ENCODE peak calls at places on chromosomes 16 and 17, in five cellular contexts. One of them, this sample, is unnamed.

GRCh38 chr16:12553191-12553590 is 250.5 kb downstream of the CPPED1 start:
- DNase-seq in transverse colon: no peak
- DNase-seq in vagina: no peak
- DNase-seq in GM12878: no peak
- DNase-seq in endothelial cell of umbilical vein: no peak
- DNase-seq in this sample: no peak

GRCh38 chr17:64103751-64104364 is 26.1 kb downstream of the ERN1 start:
- DNase-seq in transverse colon: no peak
- DNase-seq in vagina: no peak
- DNase-seq in GM12878: peak
- DNase-seq in endothelial cell of umbilical vein: no peak
- DNase-seq in this sample: no peak

GRCh38 chr16:31200821-31201510 is 1.6 kb downstream of the PYCARD start:
- DNase-seq in transverse colon: no peak
- DNase-seq in vagina: no peak
- DNase-seq in GM12878: no peak
- DNase-seq in endothelial cell of umbilical vein: no peak
- DNase-seq in this sample: no peak

GRCh38 chr17:31492880-31493655 is 101.6 kb downstream of the RAB11FIP4 start:
- DNase-seq in transverse colon: peak
- DNase-seq in vagina: no peak
- DNase-seq in GM12878: peak
- DNase-seq in endothelial cell of umbilical vein: no peak
- DNase-seq in this sample: no peak

GRCh38 chr16:391885-392335 is 5.1 kb upstream of the NME4 start:
- DNase-seq in transverse colon: peak
- DNase-seq in vagina: no peak
- DNase-seq in GM12878: no peak
- DNase-seq in endothelial cell of umbilical vein: peak
- DNase-seq in this sample: no peak

GRCh38 chr17:43018008-43018853 is 4.0 kb downstream of the VAT1 start:
- DNase-seq in transverse colon: no peak
- DNase-seq in vagina: no peak
- DNase-seq in GM12878: no peak
- DNase-seq in endothelial cell of umbilical vein: no peak
- DNase-seq in this sample: no peak

GRCh38 chr16:66574081-66574480 is 5.2 kb upstream of the CMTM2 start:
- DNase-seq in transverse colon: no peak
- DNase-seq in vagina: no peak
- DNase-seq in GM12878: no peak
- DNase-seq in endothelial cell of umbilical vein: no peak
- DNase-seq in this sample: no peak

GRCh38 chr17:16287563-16288027 is 65.7 kb downstream of the CENPV start:
- DNase-seq in transverse colon: peak
- DNase-seq in vagina: no peak
- DNase-seq in GM12878: peak
- DNase-seq in endothelial cell of umbilical vein: peak
- DNase-seq in this sample: no peak

GRCh38 chr16:77332792-77333191 is 102.0 kb downstream of the ADAMTS18 start:
- DNase-seq in transverse colon: no peak
- DNase-seq in vagina: no peak
- DNase-seq in GM12878: no peak
- DNase-seq in endothelial cell of umbilical vein: no peak
- DNase-seq in this sample: no peak

GRCh38 chr17:18235743-18236256 is 10.4 kb downstream of the LLGL1 start:
- DNase-seq in transverse colon: no peak
- DNase-seq in vagina: no peak
- DNase-seq in GM12878: no peak
- DNase-seq in endothelial cell of umbilical vein: peak
- DNase-seq in this sample: no peak

GRCh38 chr16:25413962-25414361 is 156.3 kb upstream of the ZKSCAN2 start:
- DNase-seq in transverse colon: no peak
- DNase-seq in vagina: no peak
- DNase-seq in GM12878: no peak
- DNase-seq in endothelial cell of umbilical vein: no peak
- DNase-seq in this sample: no peak

GRCh38 chr17:36750316-36750885 is 149.0 kb downstream of the MRM1 start:
- DNase-seq in transverse colon: no peak
- DNase-seq in vagina: no peak
- DNase-seq in GM12878: no peak
- DNase-seq in endothelial cell of umbilical vein: no peak
- DNase-seq in this sample: no peak

GRCh38 chr17:81331527-81332043 is 36.5 kb upstream of the SLC38A10 start:
- DNase-seq in transverse colon: no peak
- DNase-seq in vagina: no peak
- DNase-seq in GM12878: no peak
- DNase-seq in endothelial cell of umbilical vein: no peak
- DNase-seq in this sample: no peak

GRCh38 chr17:21001111-21001812 is 41.5 kb downstream of the USP22 start:
- DNase-seq in transverse colon: no peak
- DNase-seq in vagina: no peak
- DNase-seq in GM12878: no peak
- DNase-seq in endothelial cell of umbilical vein: no peak
- DNase-seq in this sample: no peak

GRCh38 chr17:41692722-41693521 is 4.2 kb downstream of the EIF1 start:
- DNase-seq in transverse colon: no peak
- DNase-seq in vagina: no peak
- DNase-seq in GM12878: no peak
- DNase-seq in endothelial cell of umbilical vein: no peak
- DNase-seq in this sample: no peak

GRCh38 chr17:46877466-46877865 is 26.1 kb downstream of the WNT9B start:
- DNase-seq in transverse colon: no peak
- DNase-seq in vagina: no peak
- DNase-seq in GM12878: no peak
- DNase-seq in endothelial cell of umbilical vein: no peak
- DNase-seq in this sample: peak

GRCh38 chr17:59851431-59852375 is 41.0 kb downstream of the TUBD1 start:
- DNase-seq in transverse colon: peak
- DNase-seq in vagina: peak
- DNase-seq in GM12878: no peak
- DNase-seq in endothelial cell of umbilical vein: no peak
- DNase-seq in this sample: peak

GRCh38 chr17:16314189-16314588 is 39.1 kb downstream of the CENPV start:
- DNase-seq in transverse colon: no peak
- DNase-seq in vagina: no peak
- DNase-seq in GM12878: no peak
- DNase-seq in endothelial cell of umbilical vein: no peak
- DNase-seq in this sample: no peak

GRCh38 chr17:50203086-50203485 is 1.7 kb upstream of the COL1A1 start:
- DNase-seq in transverse colon: no peak
- DNase-seq in vagina: no peak
- DNase-seq in GM12878: no peak
- DNase-seq in endothelial cell of umbilical vein: no peak
- DNase-seq in this sample: no peak

GRCh38 chr17:48440660-48441059 is 10.6 kb upstream of the SKAP1 start:
- DNase-seq in transverse colon: no peak
- DNase-seq in vagina: no peak
- DNase-seq in GM12878: no peak
- DNase-seq in endothelial cell of umbilical vein: no peak
- DNase-seq in this sample: no peak

GRCh38 chr17:68777243-68777855 is 176.2 kb upstream of the FAM20A start:
- DNase-seq in transverse colon: peak
- DNase-seq in vagina: peak
- DNase-seq in GM12878: no peak
- DNase-seq in endothelial cell of umbilical vein: peak
- DNase-seq in this sample: peak

DNA sequence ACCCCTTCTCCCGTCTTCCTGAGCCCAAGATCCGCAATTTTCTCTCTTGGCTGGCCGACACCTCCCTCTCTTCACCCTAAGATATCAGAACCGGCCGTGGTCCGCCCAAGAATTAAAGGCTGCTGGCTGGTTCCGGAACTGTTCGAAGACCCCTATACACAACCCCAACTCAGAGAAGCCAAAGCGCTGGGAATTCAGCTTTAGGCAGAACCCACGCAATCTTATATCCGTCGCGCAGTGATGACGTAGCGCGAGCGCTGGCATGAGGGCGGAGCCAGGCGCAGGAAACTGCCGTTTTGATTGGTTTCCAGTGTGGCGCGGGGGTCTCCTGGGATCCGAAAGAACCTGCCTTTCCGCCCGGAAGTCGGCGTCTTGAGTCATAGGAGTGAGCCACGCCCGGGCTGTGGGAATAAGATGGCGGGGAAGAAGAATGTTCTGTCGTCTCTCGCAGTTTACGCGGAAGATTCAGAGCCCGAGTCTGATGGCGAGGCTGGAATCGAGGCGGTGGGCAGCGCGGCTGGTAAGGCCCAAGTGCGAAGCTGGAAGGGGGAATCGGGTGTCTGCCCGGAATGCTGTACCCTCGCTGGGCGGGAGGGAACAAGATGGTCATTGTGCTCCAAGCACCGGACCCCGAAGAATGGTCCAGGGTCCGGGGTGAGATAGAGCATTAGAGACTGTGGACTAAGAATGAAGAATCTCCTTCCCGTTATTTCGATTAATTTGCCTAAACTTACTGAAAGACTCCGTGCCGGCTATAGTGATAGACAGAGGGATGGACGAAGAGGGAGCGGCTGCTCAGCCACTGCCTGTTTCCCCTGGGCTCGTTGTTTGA is at the start of the genes RECQL5 and SAP30BP:
- DNase-seq in transverse colon: peak
- DNase-seq in vagina: peak
- DNase-seq in GM12878: peak
- DNase-seq in endothelial cell of umbilical vein: peak
- DNase-seq in this sample: peak
- TF ChIP-seq POLR2A in transverse colon: peak
- TF ChIP-seq POLR2A in vagina: peak
- TF ChIP-seq POLR2A in GM12878: peak
- TF ChIP-seq POLR2A in endothelial cell of umbilical vein: peak
- TF ChIP-seq POLR2A in this sample: peak

GRCh38 chr17:19242926-19243325 is 5.8 kb downstream of the EPN2 start:
- DNase-seq in transverse colon: no peak
- DNase-seq in vagina: no peak
- DNase-seq in GM12878: no peak
- DNase-seq in endothelial cell of umbilical vein: no peak
- DNase-seq in this sample: peak

GRCh38 chr17:19238167-19238505 is 970 bp downstream of the EPN2 start:
- DNase-seq in transverse colon: peak
- DNase-seq in vagina: no peak
- DNase-seq in GM12878: no peak
- DNase-seq in endothelial cell of umbilical vein: peak
- DNase-seq in this sample: peak

GRCh38 chr17:19239544-19239943 is 2.4 kb downstream of the EPN2 start:
- DNase-seq in transverse colon: no peak
- DNase-seq in vagina: no peak
- DNase-seq in GM12878: no peak
- DNase-seq in endothelial cell of umbilical vein: no peak
- DNase-seq in this sample: peak

GRCh38 chr17:19242323-19242722 is 5.2 kb downstream of the EPN2 start:
- DNase-seq in transverse colon: no peak
- DNase-seq in vagina: no peak
- DNase-seq in GM12878: no peak
- DNase-seq in endothelial cell of umbilical vein: peak
- DNase-seq in this sample: no peak

DNA sequence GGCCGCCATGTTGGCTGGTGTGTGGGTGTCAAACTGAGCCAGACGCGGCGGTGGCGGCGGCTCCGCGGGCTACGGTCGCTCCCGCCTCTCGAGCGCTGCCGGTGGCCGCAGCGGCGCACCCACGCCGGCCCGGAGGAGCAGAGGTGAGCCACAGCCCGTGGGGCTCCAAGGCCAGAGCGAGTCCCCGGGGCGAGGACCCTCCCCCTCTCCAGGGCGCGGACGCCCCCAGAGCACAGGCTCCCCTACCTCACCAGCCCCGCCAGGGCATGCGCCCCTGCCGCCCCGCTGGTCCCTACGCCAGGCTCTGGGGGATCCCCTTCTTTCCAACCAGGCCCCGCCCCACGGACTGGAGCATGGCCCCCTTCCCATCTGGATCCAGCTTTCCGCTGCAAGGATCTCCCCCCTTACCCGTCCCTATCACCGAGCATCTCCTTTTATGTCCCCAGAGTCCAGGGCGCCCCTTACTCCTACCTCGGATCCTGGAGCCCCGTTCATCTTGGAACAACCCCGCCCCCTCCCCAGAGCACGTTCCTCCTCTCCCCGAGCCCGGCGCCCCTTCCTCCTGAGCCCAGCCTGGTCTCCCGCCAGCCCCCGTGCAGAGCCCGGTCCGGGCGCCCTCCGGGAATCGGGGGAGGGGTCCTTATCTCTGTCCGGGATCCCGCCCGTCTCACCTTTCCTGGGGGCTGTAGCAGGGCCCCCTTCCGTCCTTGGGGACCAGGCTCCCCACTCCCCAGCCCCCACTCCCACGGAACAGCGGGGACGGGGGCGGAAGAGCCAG is 412 bp downstream of the EPN2 start:
- DNase-seq in transverse colon: peak
- DNase-seq in vagina: no peak
- DNase-seq in GM12878: no peak
- DNase-seq in endothelial cell of umbilical vein: peak
- DNase-seq in this sample: peak
- TF ChIP-seq CTCF in transverse colon: no peak
- TF ChIP-seq CTCF in vagina: no peak
- TF ChIP-seq CTCF in GM12878: no peak
- TF ChIP-seq CTCF in endothelial cell of umbilical vein: peak
- TF ChIP-seq CTCF in this sample: peak

DNA sequence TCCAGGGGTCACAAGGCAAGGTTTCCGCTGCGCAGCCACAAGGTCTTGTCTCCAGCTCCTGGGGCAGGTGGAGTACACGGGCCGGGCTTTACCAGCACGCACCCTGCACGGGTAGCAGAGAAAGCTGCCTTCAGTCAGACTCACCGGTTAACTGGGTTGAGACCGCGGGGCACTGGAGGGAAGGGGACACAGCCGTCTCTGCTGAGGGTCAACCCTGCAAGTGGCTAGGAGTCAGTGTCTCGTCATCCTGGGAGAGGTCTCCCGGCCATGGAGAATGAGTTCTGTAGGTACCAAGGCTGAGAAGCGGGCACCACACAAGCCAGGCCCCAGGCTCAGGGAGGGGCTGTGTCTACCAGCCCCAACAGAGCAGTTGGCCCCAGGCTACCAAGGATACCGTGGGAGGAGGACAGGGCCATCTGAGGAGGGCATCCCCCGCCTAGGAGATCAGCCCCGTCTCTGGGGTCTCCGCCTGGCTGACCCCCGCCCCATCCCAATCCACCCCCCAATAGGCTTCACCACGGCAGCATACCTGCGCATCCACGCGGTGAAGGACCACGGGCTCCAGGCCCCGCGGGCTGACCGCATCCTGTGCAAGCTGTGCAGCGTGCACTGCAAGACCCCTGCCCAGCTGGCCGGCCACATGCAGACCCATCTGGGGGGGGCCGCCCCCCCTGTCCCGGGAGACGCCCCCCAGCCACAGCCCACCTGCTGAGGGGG is 2.8 kb upstream of the PRRT2 start:
- DNase-seq in transverse colon: no peak
- DNase-seq in vagina: no peak
- DNase-seq in GM12878: no peak
- DNase-seq in endothelial cell of umbilical vein: no peak
- DNase-seq in this sample: no peak
- H3K27ac ChIP-seq in transverse colon: peak
- H3K27ac ChIP-seq in vagina: peak
- H3K27ac ChIP-seq in GM12878: peak
- H3K27ac ChIP-seq in endothelial cell of umbilical vein: no peak
- H3K27ac ChIP-seq in this sample: peak

DNA sequence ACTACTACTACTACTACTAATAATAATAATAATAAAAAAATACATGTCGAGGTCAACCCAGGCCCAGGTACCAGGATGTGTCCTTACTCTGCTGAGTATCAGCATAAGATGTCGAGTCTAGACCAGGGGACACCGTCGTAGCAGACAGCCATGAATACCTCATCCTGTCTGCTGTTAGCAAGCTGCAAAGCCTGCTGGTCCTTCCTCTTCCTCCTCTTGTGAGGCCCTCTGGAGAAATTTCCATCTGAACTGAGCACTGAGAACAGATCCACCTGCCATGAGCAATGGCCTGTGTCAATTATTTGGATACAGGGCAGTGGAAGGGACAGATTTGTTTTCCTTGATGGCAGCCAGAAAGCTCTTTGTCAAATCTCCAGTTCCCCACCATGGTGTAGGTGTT is 168.5 kb downstream of the XYLT1 start:
- DNase-seq in transverse colon: no peak
- DNase-seq in vagina: no peak
- DNase-seq in GM12878: no peak
- DNase-seq in endothelial cell of umbilical vein: no peak
- DNase-seq in this sample: no peak
- TF ChIP-seq POLR2A in transverse colon: no peak
- TF ChIP-seq POLR2A in vagina: no peak
- TF ChIP-seq POLR2A in GM12878: no peak
- TF ChIP-seq POLR2A in endothelial cell of umbilical vein: no peak
- TF ChIP-seq POLR2A in this sample: no peak